ENCODE peak calls at places on chromosomes 2 and 18, in six cellular contexts. One of them, this sample, is unnamed.

GRCh38 chr2:44188696-44189095 is 20.0 kb downstream of the PPM1B start:
- DNase-seq in B cell: no peak
- DNase-seq in NCI-H1105 treated with DMSO at 0.1 percent for 48 hours: no peak
- DNase-seq in T1000: no peak
- DNase-seq in stimulated activated CD8-positive, alpha-beta memory T cell treated with anti-CD3 and anti-CD28 coated beads, Interleukin-12 subunit alpha, Interleukin-12 subunit beta, amount 100 ng/mL, for 4 hours: no peak
- DNase-seq in GM23338: peak; percentile 67
- DNase-seq in this sample: no peak

GRCh38 chr2:207892676-207893402 is 123.1 kb upstream of the FZD5 start:
- DNase-seq in NCI-H1105 treated with DMSO at 0.1 percent for 48 hours: no peak
- DNase-seq in B cell: no peak
- DNase-seq in T1000: no peak
- DNase-seq in stimulated activated CD8-positive, alpha-beta memory T cell treated with anti-CD3 and anti-CD28 coated beads, Interleukin-12 subunit alpha, Interleukin-12 subunit beta, amount 100 ng/mL, for 4 hours: no peak
- DNase-seq in GM23338: no peak
- DNase-seq in this sample: no peak

GRCh38 chr2:205837663-205838062 is 155.4 kb downstream of the NRP2 start:
- DNase-seq in GM23338: no peak
- DNase-seq in stimulated activated CD8-positive, alpha-beta memory T cell treated with anti-CD3 and anti-CD28 coated beads, Interleukin-12 subunit alpha, Interleukin-12 subunit beta, amount 100 ng/mL, for 4 hours: no peak
- DNase-seq in B cell: no peak
- DNase-seq in NCI-H1105 treated with DMSO at 0.1 percent for 48 hours: no peak
- DNase-seq in T1000: no peak
- DNase-seq in this sample: no peak

GRCh38 chr2:3091696-3092095 is 285.9 kb downstream of the EIPR1 start:
- DNase-seq in stimulated activated CD8-positive, alpha-beta memory T cell treated with anti-CD3 and anti-CD28 coated beads, Interleukin-12 subunit alpha, Interleukin-12 subunit beta, amount 100 ng/mL, for 4 hours: no peak
- DNase-seq in T1000: no peak
- DNase-seq in GM23338: no peak
- DNase-seq in NCI-H1105 treated with DMSO at 0.1 percent for 48 hours: no peak
- DNase-seq in B cell: peak; percentile 20
- DNase-seq in this sample: no peak

GRCh38 chr2:235112365-235112764 is 160.5 kb downstream of the SH3BP4 start:
- DNase-seq in T1000: no peak
- DNase-seq in stimulated activated CD8-positive, alpha-beta memory T cell treated with anti-CD3 and anti-CD28 coated beads, Interleukin-12 subunit alpha, Interleukin-12 subunit beta, amount 100 ng/mL, for 4 hours: no peak
- DNase-seq in NCI-H1105 treated with DMSO at 0.1 percent for 48 hours: no peak
- DNase-seq in GM23338: no peak
- DNase-seq in B cell: no peak
- DNase-seq in this sample: no peak

GRCh38 chr18:9474103-9474982 is 970 bp upstream of the RALBP1 start:
- DNase-seq in GM23338: peak; percentile 75
- DNase-seq in B cell: no peak
- DNase-seq in T1000: no peak
- DNase-seq in NCI-H1105 treated with DMSO at 0.1 percent for 48 hours: peak; percentile 60
- DNase-seq in stimulated activated CD8-positive, alpha-beta memory T cell treated with anti-CD3 and anti-CD28 coated beads, Interleukin-12 subunit alpha, Interleukin-12 subunit beta, amount 100 ng/mL, for 4 hours: no peak
- DNase-seq in this sample: peak; percentile 92

GRCh38 chr2:105768961-105769452 is 24.3 kb downstream of the NCK2 start:
- DNase-seq in T1000: no peak
- DNase-seq in B cell: no peak
- DNase-seq in NCI-H1105 treated with DMSO at 0.1 percent for 48 hours: no peak
- DNase-seq in GM23338: peak; percentile 62
- DNase-seq in stimulated activated CD8-positive, alpha-beta memory T cell treated with anti-CD3 and anti-CD28 coated beads, Interleukin-12 subunit alpha, Interleukin-12 subunit beta, amount 100 ng/mL, for 4 hours: no peak
- DNase-seq in this sample: no peak

GRCh38 chr18:23215294-23215693 is 80.0 kb downstream of the CABLES1 start:
- DNase-seq in GM23338: no peak
- DNase-seq in T1000: no peak
- DNase-seq in B cell: no peak
- DNase-seq in NCI-H1105 treated with DMSO at 0.1 percent for 48 hours: no peak
- DNase-seq in stimulated activated CD8-positive, alpha-beta memory T cell treated with anti-CD3 and anti-CD28 coated beads, Interleukin-12 subunit alpha, Interleukin-12 subunit beta, amount 100 ng/mL, for 4 hours: no peak
- DNase-seq in this sample: no peak

GRCh38 chr2:137031731-137032130 is 266.4 kb downstream of the THSD7B start:
- DNase-seq in NCI-H1105 treated with DMSO at 0.1 percent for 48 hours: peak; percentile 12
- DNase-seq in T1000: no peak
- DNase-seq in GM23338: no peak
- DNase-seq in stimulated activated CD8-positive, alpha-beta memory T cell treated with anti-CD3 and anti-CD28 coated beads, Interleukin-12 subunit alpha, Interleukin-12 subunit beta, amount 100 ng/mL, for 4 hours: no peak
- DNase-seq in B cell: no peak
- DNase-seq in this sample: no peak

GRCh38 chr18:79558196-79559120 is 121.1 kb upstream of the CTDP1 start:
- DNase-seq in B cell: no peak
- DNase-seq in NCI-H1105 treated with DMSO at 0.1 percent for 48 hours: no peak
- DNase-seq in T1000: no peak
- DNase-seq in GM23338: no peak
- DNase-seq in stimulated activated CD8-positive, alpha-beta memory T cell treated with anti-CD3 and anti-CD28 coated beads, Interleukin-12 subunit alpha, Interleukin-12 subunit beta, amount 100 ng/mL, for 4 hours: no peak
- DNase-seq in this sample: no peak

GRCh38 chr2:165864353-165864752 is 70.3 kb upstream of the GALNT3 start:
- DNase-seq in B cell: no peak
- DNase-seq in T1000: no peak
- DNase-seq in NCI-H1105 treated with DMSO at 0.1 percent for 48 hours: peak; percentile 21
- DNase-seq in GM23338: peak; percentile 58
- DNase-seq in stimulated activated CD8-positive, alpha-beta memory T cell treated with anti-CD3 and anti-CD28 coated beads, Interleukin-12 subunit alpha, Interleukin-12 subunit beta, amount 100 ng/mL, for 4 hours: no peak
- DNase-seq in this sample: no peak

GRCh38 chr2:10265328-10266132 is 37.2 kb upstream of the HPCAL1 start:
- DNase-seq in T1000: no peak
- DNase-seq in stimulated activated CD8-positive, alpha-beta memory T cell treated with anti-CD3 and anti-CD28 coated beads, Interleukin-12 subunit alpha, Interleukin-12 subunit beta, amount 100 ng/mL, for 4 hours: no peak
- DNase-seq in GM23338: no peak
- DNase-seq in NCI-H1105 treated with DMSO at 0.1 percent for 48 hours: no peak
- DNase-seq in B cell: no peak
- DNase-seq in this sample: no peak

GRCh38 chr2:71601136-71602114 is 148.1 kb downstream of the DYSF start:
- DNase-seq in B cell: no peak
- DNase-seq in NCI-H1105 treated with DMSO at 0.1 percent for 48 hours: no peak
- DNase-seq in GM23338: no peak
- DNase-seq in stimulated activated CD8-positive, alpha-beta memory T cell treated with anti-CD3 and anti-CD28 coated beads, Interleukin-12 subunit alpha, Interleukin-12 subunit beta, amount 100 ng/mL, for 4 hours: no peak
- DNase-seq in T1000: no peak
- DNase-seq in this sample: no peak

GRCh38 chr2:109150559-109150958 is 21.6 kb downstream of the SH3RF3 start:
- DNase-seq in T1000: no peak
- DNase-seq in B cell: no peak
- DNase-seq in stimulated activated CD8-positive, alpha-beta memory T cell treated with anti-CD3 and anti-CD28 coated beads, Interleukin-12 subunit alpha, Interleukin-12 subunit beta, amount 100 ng/mL, for 4 hours: no peak
- DNase-seq in GM23338: no peak
- DNase-seq in NCI-H1105 treated with DMSO at 0.1 percent for 48 hours: no peak
- DNase-seq in this sample: no peak

GRCh38 chr2:232464534-232464865 is 8.5 kb downstream of the ALPI start:
- DNase-seq in GM23338: no peak
- DNase-seq in stimulated activated CD8-positive, alpha-beta memory T cell treated with anti-CD3 and anti-CD28 coated beads, Interleukin-12 subunit alpha, Interleukin-12 subunit beta, amount 100 ng/mL, for 4 hours: no peak
- DNase-seq in NCI-H1105 treated with DMSO at 0.1 percent for 48 hours: no peak
- DNase-seq in B cell: no peak
- DNase-seq in T1000: no peak
- DNase-seq in this sample: no peak

GRCh38 chr2:101597347-101597944 is 100.1 kb upstream of the MAP4K4 start:
- DNase-seq in NCI-H1105 treated with DMSO at 0.1 percent for 48 hours: no peak
- DNase-seq in stimulated activated CD8-positive, alpha-beta memory T cell treated with anti-CD3 and anti-CD28 coated beads, Interleukin-12 subunit alpha, Interleukin-12 subunit beta, amount 100 ng/mL, for 4 hours: no peak
- DNase-seq in B cell: no peak
- DNase-seq in T1000: no peak
- DNase-seq in GM23338: no peak
- DNase-seq in this sample: no peak

GRCh38 chr2:37775908-37776250 is 104.4 kb upstream of the CDC42EP3 start:
- DNase-seq in GM23338: peak; percentile 6
- DNase-seq in NCI-H1105 treated with DMSO at 0.1 percent for 48 hours: no peak
- DNase-seq in B cell: no peak
- DNase-seq in T1000: no peak
- DNase-seq in stimulated activated CD8-positive, alpha-beta memory T cell treated with anti-CD3 and anti-CD28 coated beads, Interleukin-12 subunit alpha, Interleukin-12 subunit beta, amount 100 ng/mL, for 4 hours: no peak
- DNase-seq in this sample: peak; percentile 65

GRCh38 chr2:127932199-127932877 is 46.6 kb upstream of the AMMECR1L start:
- DNase-seq in stimulated activated CD8-positive, alpha-beta memory T cell treated with anti-CD3 and anti-CD28 coated beads, Interleukin-12 subunit alpha, Interleukin-12 subunit beta, amount 100 ng/mL, for 4 hours: no peak
- DNase-seq in B cell: no peak
- DNase-seq in GM23338: no peak
- DNase-seq in T1000: peak; percentile 49
- DNase-seq in NCI-H1105 treated with DMSO at 0.1 percent for 48 hours: no peak
- DNase-seq in this sample: peak; percentile 74

GRCh38 chr2:113157897-113158753 is 15.6 kb upstream of the PSD4 start:
- DNase-seq in GM23338: no peak
- DNase-seq in B cell: no peak
- DNase-seq in NCI-H1105 treated with DMSO at 0.1 percent for 48 hours: no peak
- DNase-seq in stimulated activated CD8-positive, alpha-beta memory T cell treated with anti-CD3 and anti-CD28 coated beads, Interleukin-12 subunit alpha, Interleukin-12 subunit beta, amount 100 ng/mL, for 4 hours: no peak
- DNase-seq in T1000: no peak
- DNase-seq in this sample: peak; percentile 65

GRCh38 chr2:95325590-95326432 is 28.7 kb downstream of the KCNIP3 start:
- DNase-seq in GM23338: no peak
- DNase-seq in T1000: no peak
- DNase-seq in stimulated activated CD8-positive, alpha-beta memory T cell treated with anti-CD3 and anti-CD28 coated beads, Interleukin-12 subunit alpha, Interleukin-12 subunit beta, amount 100 ng/mL, for 4 hours: no peak
- DNase-seq in NCI-H1105 treated with DMSO at 0.1 percent for 48 hours: no peak
- DNase-seq in B cell: no peak
- DNase-seq in this sample: no peak

GRCh38 chr2:236176417-236176816 is 8.2 kb upstream of the GBX2 start:
- DNase-seq in B cell: no peak
- DNase-seq in stimulated activated CD8-positive, alpha-beta memory T cell treated with anti-CD3 and anti-CD28 coated beads, Interleukin-12 subunit alpha, Interleukin-12 subunit beta, amount 100 ng/mL, for 4 hours: no peak
- DNase-seq in NCI-H1105 treated with DMSO at 0.1 percent for 48 hours: no peak
- DNase-seq in T1000: no peak
- DNase-seq in GM23338: peak; percentile 81
- DNase-seq in this sample: peak; percentile 10

GRCh38 chr2:212328129-212328528 is 210.5 kb downstream of the ERBB4 start:
- DNase-seq in NCI-H1105 treated with DMSO at 0.1 percent for 48 hours: no peak
- DNase-seq in B cell: no peak
- DNase-seq in stimulated activated CD8-positive, alpha-beta memory T cell treated with anti-CD3 and anti-CD28 coated beads, Interleukin-12 subunit alpha, Interleukin-12 subunit beta, amount 100 ng/mL, for 4 hours: no peak
- DNase-seq in GM23338: no peak
- DNase-seq in T1000: no peak
- DNase-seq in this sample: no peak

GRCh38 chr2:38554973-38555595 is 47.6 kb downstream of the HNRNPLL start:
- DNase-seq in NCI-H1105 treated with DMSO at 0.1 percent for 48 hours: no peak
- DNase-seq in T1000: no peak
- DNase-seq in B cell: no peak
- DNase-seq in GM23338: peak; percentile 70
- DNase-seq in stimulated activated CD8-positive, alpha-beta memory T cell treated with anti-CD3 and anti-CD28 coated beads, Interleukin-12 subunit alpha, Interleukin-12 subunit beta, amount 100 ng/mL, for 4 hours: no peak
- DNase-seq in this sample: peak; percentile 7

GRCh38 chr2:29050591-29050990 is 23.7 kb downstream of the PCARE start:
- DNase-seq in stimulated activated CD8-positive, alpha-beta memory T cell treated with anti-CD3 and anti-CD28 coated beads, Interleukin-12 subunit alpha, Interleukin-12 subunit beta, amount 100 ng/mL, for 4 hours: no peak
- DNase-seq in T1000: no peak
- DNase-seq in B cell: no peak
- DNase-seq in GM23338: no peak
- DNase-seq in NCI-H1105 treated with DMSO at 0.1 percent for 48 hours: no peak
- DNase-seq in this sample: no peak

GRCh38 chr18:48459016-48459415 is 49.8 kb upstream of the ZBTB7C start:
- DNase-seq in NCI-H1105 treated with DMSO at 0.1 percent for 48 hours: no peak
- DNase-seq in B cell: no peak
- DNase-seq in stimulated activated CD8-positive, alpha-beta memory T cell treated with anti-CD3 and anti-CD28 coated beads, Interleukin-12 subunit alpha, Interleukin-12 subunit beta, amount 100 ng/mL, for 4 hours: no peak
- DNase-seq in GM23338: no peak
- DNase-seq in T1000: no peak
- DNase-seq in this sample: peak; percentile 31

GRCh38 chr18:63909870-63910269 is 2.1 kb downstream of the SERPINB10 start:
- DNase-seq in GM23338: no peak
- DNase-seq in NCI-H1105 treated with DMSO at 0.1 percent for 48 hours: no peak
- DNase-seq in stimulated activated CD8-positive, alpha-beta memory T cell treated with anti-CD3 and anti-CD28 coated beads, Interleukin-12 subunit alpha, Interleukin-12 subunit beta, amount 100 ng/mL, for 4 hours: no peak
- DNase-seq in B cell: no peak
- DNase-seq in T1000: no peak
- DNase-seq in this sample: no peak

GRCh38 chr2:218291934-218292699 is at the start of gene TMBIM1:
- DNase-seq in B cell: peak; percentile 70
- DNase-seq in NCI-H1105 treated with DMSO at 0.1 percent for 48 hours: no peak
- DNase-seq in T1000: peak; percentile 70
- DNase-seq in GM23338: peak; percentile 86
- DNase-seq in stimulated activated CD8-positive, alpha-beta memory T cell treated with anti-CD3 and anti-CD28 coated beads, Interleukin-12 subunit alpha, Interleukin-12 subunit beta, amount 100 ng/mL, for 4 hours: peak; percentile 72
- DNase-seq in this sample: peak; percentile 91

GRCh38 chr2:118846667-118847446 is 591 bp downstream of the EN1 start:
- DNase-seq in NCI-H1105 treated with DMSO at 0.1 percent for 48 hours: peak; percentile 42
- DNase-seq in B cell: peak; percentile 7
- DNase-seq in GM23338: peak; percentile 54
- DNase-seq in T1000: no peak
- DNase-seq in stimulated activated CD8-positive, alpha-beta memory T cell treated with anti-CD3 and anti-CD28 coated beads, Interleukin-12 subunit alpha, Interleukin-12 subunit beta, amount 100 ng/mL, for 4 hours: no peak
- DNase-seq in this sample: no peak

GRCh38 chr2:10686176-10686575 is 3.6 kb downstream of the NOL10 start:
- DNase-seq in stimulated activated CD8-positive, alpha-beta memory T cell treated with anti-CD3 and anti-CD28 coated beads, Interleukin-12 subunit alpha, Interleukin-12 subunit beta, amount 100 ng/mL, for 4 hours: no peak
- DNase-seq in B cell: no peak
- DNase-seq in NCI-H1105 treated with DMSO at 0.1 percent for 48 hours: no peak
- DNase-seq in T1000: no peak
- DNase-seq in GM23338: no peak
- DNase-seq in this sample: no peak

GRCh38 chr2:16640867-16641266 is 24.8 kb downstream of the CYRIA start:
- DNase-seq in stimulated activated CD8-positive, alpha-beta memory T cell treated with anti-CD3 and anti-CD28 coated beads, Interleukin-12 subunit alpha, Interleukin-12 subunit beta, amount 100 ng/mL, for 4 hours: no peak
- DNase-seq in B cell: no peak
- DNase-seq in NCI-H1105 treated with DMSO at 0.1 percent for 48 hours: no peak
- DNase-seq in GM23338: no peak
- DNase-seq in T1000: no peak
- DNase-seq in this sample: no peak

GRCh38 chr18:63320690-63321265 is 1.2 kb upstream of the BCL2 start:
- DNase-seq in GM23338: peak; percentile 67
- DNase-seq in stimulated activated CD8-positive, alpha-beta memory T cell treated with anti-CD3 and anti-CD28 coated beads, Interleukin-12 subunit alpha, Interleukin-12 subunit beta, amount 100 ng/mL, for 4 hours: peak; percentile 40
- DNase-seq in B cell: peak; percentile 67
- DNase-seq in NCI-H1105 treated with DMSO at 0.1 percent for 48 hours: peak; percentile 49
- DNase-seq in T1000: no peak
- DNase-seq in this sample: no peak

GRCh38 chr2:46315103-46315890 is 18.1 kb downstream of the EPAS1 start:
- DNase-seq in NCI-H1105 treated with DMSO at 0.1 percent for 48 hours: no peak
- DNase-seq in B cell: peak; percentile 6
- DNase-seq in T1000: peak; percentile 78
- DNase-seq in GM23338: no peak
- DNase-seq in stimulated activated CD8-positive, alpha-beta memory T cell treated with anti-CD3 and anti-CD28 coated beads, Interleukin-12 subunit alpha, Interleukin-12 subunit beta, amount 100 ng/mL, for 4 hours: no peak
- DNase-seq in this sample: peak; percentile 95

GRCh38 chr2:233795735-233796171 is 17.6 kb downstream of the MROH2A start:
- DNase-seq in T1000: no peak
- DNase-seq in GM23338: no peak
- DNase-seq in NCI-H1105 treated with DMSO at 0.1 percent for 48 hours: no peak
- DNase-seq in stimulated activated CD8-positive, alpha-beta memory T cell treated with anti-CD3 and anti-CD28 coated beads, Interleukin-12 subunit alpha, Interleukin-12 subunit beta, amount 100 ng/mL, for 4 hours: no peak
- DNase-seq in B cell: no peak
- DNase-seq in this sample: no peak

GRCh38 chr2:237700583-237701032 is 73.2 kb downstream of the LRRFIP1 start:
- DNase-seq in B cell: peak; percentile 70
- DNase-seq in NCI-H1105 treated with DMSO at 0.1 percent for 48 hours: no peak
- DNase-seq in GM23338: peak; percentile 22
- DNase-seq in stimulated activated CD8-positive, alpha-beta memory T cell treated with anti-CD3 and anti-CD28 coated beads, Interleukin-12 subunit alpha, Interleukin-12 subunit beta, amount 100 ng/mL, for 4 hours: peak; percentile 59
- DNase-seq in T1000: peak; percentile 77
- DNase-seq in this sample: peak; percentile 77

GRCh38 chr2:119319593-119319992 is 47.0 kb downstream of the C2orf76 start:
- DNase-seq in T1000: no peak
- DNase-seq in stimulated activated CD8-positive, alpha-beta memory T cell treated with anti-CD3 and anti-CD28 coated beads, Interleukin-12 subunit alpha, Interleukin-12 subunit beta, amount 100 ng/mL, for 4 hours: no peak
- DNase-seq in GM23338: no peak
- DNase-seq in NCI-H1105 treated with DMSO at 0.1 percent for 48 hours: peak; percentile 17
- DNase-seq in B cell: no peak
- DNase-seq in this sample: no peak

GRCh38 chr2:240786871-240787311 is 33.1 kb downstream of the KIF1A start:
- DNase-seq in T1000: no peak
- DNase-seq in GM23338: no peak
- DNase-seq in stimulated activated CD8-positive, alpha-beta memory T cell treated with anti-CD3 and anti-CD28 coated beads, Interleukin-12 subunit alpha, Interleukin-12 subunit beta, amount 100 ng/mL, for 4 hours: no peak
- DNase-seq in NCI-H1105 treated with DMSO at 0.1 percent for 48 hours: no peak
- DNase-seq in B cell: no peak
- DNase-seq in this sample: no peak

GRCh38 chr18:62590799-62591640 is 68.2 kb downstream of the ZCCHC2 start:
- DNase-seq in NCI-H1105 treated with DMSO at 0.1 percent for 48 hours: no peak
- DNase-seq in stimulated activated CD8-positive, alpha-beta memory T cell treated with anti-CD3 and anti-CD28 coated beads, Interleukin-12 subunit alpha, Interleukin-12 subunit beta, amount 100 ng/mL, for 4 hours: no peak
- DNase-seq in B cell: no peak
- DNase-seq in T1000: no peak
- DNase-seq in GM23338: no peak
- DNase-seq in this sample: no peak

GRCh38 chr2:38091757-38092156 is 15.8 kb upstream of the CYP1B1 start:
- DNase-seq in B cell: no peak
- DNase-seq in NCI-H1105 treated with DMSO at 0.1 percent for 48 hours: no peak
- DNase-seq in stimulated activated CD8-positive, alpha-beta memory T cell treated with anti-CD3 and anti-CD28 coated beads, Interleukin-12 subunit alpha, Interleukin-12 subunit beta, amount 100 ng/mL, for 4 hours: no peak
- DNase-seq in GM23338: no peak
- DNase-seq in T1000: no peak
- DNase-seq in this sample: no peak

GRCh38 chr2:239298126-239298804 is 102.6 kb downstream of the HDAC4 start:
- DNase-seq in stimulated activated CD8-positive, alpha-beta memory T cell treated with anti-CD3 and anti-CD28 coated beads, Interleukin-12 subunit alpha, Interleukin-12 subunit beta, amount 100 ng/mL, for 4 hours: peak; percentile 53
- DNase-seq in T1000: no peak
- DNase-seq in B cell: no peak
- DNase-seq in NCI-H1105 treated with DMSO at 0.1 percent for 48 hours: no peak
- DNase-seq in GM23338: no peak
- DNase-seq in this sample: no peak

This sample was measured in foreskin fibroblast.